ENCODE peak calls at places on chromosomes 11 and 22, in ten cellular contexts. T, U, L, N, I, C, Z, S, J and G are unnamed samples.

GRCh38 chr11:33867566-33867965 is 24.3 kb downstream of the LMO2 start:
- DNase-seq in J (no peak), I (no peak), U (no peak), C (peak), T (no peak), S (no peak), L (no peak), N (no peak), Z (no peak), G (no peak)

GRCh38 chr22:45499746-45500145 is 2.9 kb upstream of the FBLN1 start:
- DNase-seq in J (no peak), I (peak), Z (no peak), L (no peak), T (no peak), U (no peak), C (no peak), S (no peak), N (no peak), G (peak)

GRCh38 chr11:29511394-29511793 is 505.4 kb downstream of the KCNA4 start:
- DNase-seq in N (no peak), C (no peak), U (no peak), S (no peak), Z (no peak), I (no peak), J (no peak), L (no peak), T (no peak), G (no peak)

GRCh38 chr11:125218336-125218735 is 53.8 kb downstream of the PKNOX2 start:
- DNase-seq in N (no peak), Z (no peak), U (no peak), S (no peak), T (no peak), I (no peak), J (no peak), C (no peak), L (no peak), G (no peak)

GRCh38 chr11:111307472-111308108 is 9.2 kb downstream of the POU2AF3 start:
- DNase-seq in J (no peak), T (no peak), I (no peak), L (no peak), N (no peak), U (no peak), S (no peak), Z (no peak), C (no peak), G (no peak)

GRCh38 chr11:79375818-79376550 is 64.8 kb downstream of the TENM4 start:
- DNase-seq in U (no peak), Z (no peak), C (no peak), I (no peak), J (no peak), T (no peak), S (no peak), N (no peak), L (no peak), G (no peak)

GRCh38 chr11:74019104-74019738 is 10.3 kb upstream of the UCP3 start:
- DNase-seq in N (no peak), L (no peak), T (peak), S (no peak), Z (no peak), C (no peak), J (no peak), I (no peak), U (no peak), G (peak)

GRCh38 chr22:43011079-43011478 is 3.9 kb downstream of the PACSIN2 start:
- DNase-seq in L (no peak), C (no peak), Z (no peak), S (no peak), N (no peak), T (peak), I (no peak), J (no peak), U (no peak), G (no peak)

GRCh38 chr11:84854498-84854880 is 772.7 kb downstream of the DLG2 start:
- DNase-seq in T (no peak), I (no peak), C (no peak), U (no peak), N (no peak), S (no peak), L (no peak), Z (no peak), J (no peak), G (no peak)

GRCh38 chr22:33504941-33505647 is 415.2 kb downstream of the LARGE1 start:
- DNase-seq in I (no peak), S (no peak), N (no peak), U (no peak), T (no peak), Z (no peak), L (no peak), J (no peak), C (no peak), G (no peak)

GRCh38 chr11:86621854-86622253 is 50.6 kb downstream of the ME3 start:
- DNase-seq in T (no peak), N (no peak), J (no peak), S (no peak), I (no peak), L (no peak), C (no peak), U (no peak), Z (no peak), G (no peak)

GRCh38 chr22:20632518-20632917 is 125.1 kb downstream of the MED15 start:
- DNase-seq in Z (no peak), T (no peak), S (no peak), U (no peak), I (no peak), N (no peak), J (no peak), L (no peak), C (no peak), G (no peak)

GRCh38 chr11:36222755-36223635 is 66.2 kb downstream of the COMMD9 start:
- DNase-seq in N (no peak), L (no peak), T (no peak), I (peak), J (no peak), Z (no peak), S (no peak), C (no peak), U (no peak), G (no peak)

GRCh38 chr11:132639986-132640385 is 892.3 kb downstream of the OPCML start:
- DNase-seq in S (no peak), T (no peak), Z (no peak), L (no peak), N (no peak), U (no peak), I (no peak), J (no peak), C (no peak), G (no peak)

GRCh38 chr11:12261551-12261950 is 115.8 kb upstream of the PARVA start:
- DNase-seq in L (no peak), I (no peak), N (no peak), S (no peak), J (no peak), C (no peak), Z (no peak), T (peak), U (no peak), G (no peak)

GRCh38 chr11:16612801-16613400 is 125.5 kb upstream of the C11orf58 start:
- DNase-seq in C (no peak), N (no peak), J (no peak), S (no peak), Z (no peak), L (no peak), T (peak), I (no peak), U (no peak), G (peak)

GRCh38 chr11:2182075-2182474 is 10.5 kb upstream of the TH start:
- DNase-seq in N (no peak), U (no peak), Z (no peak), T (no peak), S (no peak), J (no peak), C (no peak), L (no peak), I (no peak), G (no peak)

GRCh38 chr22:47850644-47851151 is 1088.2 kb downstream of the TBC1D22A start:
- DNase-seq in I (no peak), N (no peak), L (no peak), U (no peak), C (no peak), S (no peak), T (no peak), Z (peak), J (no peak), G (no peak)